ENCODE peak calls at places on chromosomes 5 and 9, in nine cellular contexts. N is HepG2, S is heart left ventricle, E is body of pancreas, H is mesothelial cell of epicardium, V is neural crest cell, I is endothelial cell, X is bronchial epithelial cell, R is IMR-90. Z is an unnamed sample.

GRCh38 chr9:35110327-35110758 is 5.3 kb downstream of the ATOSB start:
- DNase-seq in X (peak), E (no peak), N (no peak), I (no peak), S (no peak), R (peak), H (no peak), V (no peak), Z (peak)

GRCh38 chr9:108521063-108521462 is 334.7 kb downstream of the ACTL7B start:
- DNase-seq in V (no peak), S (no peak), H (no peak), I (no peak), R (peak), N (no peak), E (no peak), X (peak), Z (no peak)

GRCh38 chr5:95114305-95114704 is 170.6 kb downstream of the MCTP1 start:
- DNase-seq in I (no peak), X (no peak), V (no peak), N (no peak), R (no peak), E (no peak), H (no peak), S (no peak), Z (no peak)

GRCh38 chr5:80760178-80760577 is 105.4 kb upstream of the DHFR start:
- DNase-seq in V (no peak), H (no peak), X (no peak), I (no peak), R (no peak), N (no peak), S (no peak), E (no peak), Z (no peak)

GRCh38 chr5:36596756-36597155 is 9.7 kb upstream of the SLC1A3 start:
- DNase-seq in E (no peak), S (no peak), N (no peak), X (no peak), R (no peak), I (no peak), H (no peak), V (no peak), Z (no peak)

GRCh38 chr5:146050061-146050460 is 55.3 kb downstream of the PLAC8L1 start:
- DNase-seq in S (no peak), I (no peak), X (no peak), V (no peak), N (no peak), R (no peak), E (no peak), H (no peak), Z (no peak)

GRCh38 chr9:2781336-2781735 is 62.6 kb downstream of the PUM3 start:
- DNase-seq in R (no peak), X (no peak), I (no peak), N (no peak), V (no peak), E (no peak), H (no peak), S (no peak), Z (no peak)

GRCh38 chr9:110592075-110592830 is 12.7 kb upstream of the SVEP1 start:
- DNase-seq in I (no peak), R (peak), X (no peak), E (no peak), H (no peak), V (no peak), N (no peak), S (no peak), Z (no peak)

DNA sequence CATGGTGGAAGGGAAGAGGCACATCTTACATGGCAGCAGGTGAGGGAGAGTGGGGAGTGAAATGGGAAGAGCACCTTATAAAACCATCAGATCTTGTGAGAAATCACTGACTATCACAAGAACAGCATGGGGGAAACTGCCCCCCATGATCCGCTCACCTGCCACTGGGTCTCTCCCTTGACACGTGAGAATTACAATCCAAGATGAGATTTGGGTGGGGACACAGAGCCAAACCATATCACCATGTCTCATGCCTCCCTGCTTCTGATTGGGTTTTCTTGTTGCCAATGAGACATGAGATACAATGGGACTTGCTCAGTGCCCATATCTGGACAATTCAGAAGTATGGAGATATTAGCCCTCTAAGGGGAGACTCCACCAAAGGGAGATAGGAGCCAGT is 97.4 kb downstream of the TARS1 start:
- DNase-seq in E (no peak), R (no peak), S (no peak), X (no peak), I (no peak), H (no peak), N (no peak), V (no peak), Z (no peak)
- TF ChIP-seq CTCF in E (no peak), R (no peak), S (no peak), X (no peak), I (no peak), H (no peak), N (no peak), V (no peak), Z (no peak)

GRCh38 chr5:53035868-53036381 is 46.8 kb downstream of the ITGA2 start:
- DNase-seq in R (peak), N (no peak), I (peak), E (no peak), S (no peak), V (peak), H (no peak), X (peak), Z (peak)
- TF ChIP-seq CTCF in R (peak), N (peak), I (peak), E (no peak), S (no peak), V (peak), H (no peak), X (no peak), Z (peak)

DNA sequence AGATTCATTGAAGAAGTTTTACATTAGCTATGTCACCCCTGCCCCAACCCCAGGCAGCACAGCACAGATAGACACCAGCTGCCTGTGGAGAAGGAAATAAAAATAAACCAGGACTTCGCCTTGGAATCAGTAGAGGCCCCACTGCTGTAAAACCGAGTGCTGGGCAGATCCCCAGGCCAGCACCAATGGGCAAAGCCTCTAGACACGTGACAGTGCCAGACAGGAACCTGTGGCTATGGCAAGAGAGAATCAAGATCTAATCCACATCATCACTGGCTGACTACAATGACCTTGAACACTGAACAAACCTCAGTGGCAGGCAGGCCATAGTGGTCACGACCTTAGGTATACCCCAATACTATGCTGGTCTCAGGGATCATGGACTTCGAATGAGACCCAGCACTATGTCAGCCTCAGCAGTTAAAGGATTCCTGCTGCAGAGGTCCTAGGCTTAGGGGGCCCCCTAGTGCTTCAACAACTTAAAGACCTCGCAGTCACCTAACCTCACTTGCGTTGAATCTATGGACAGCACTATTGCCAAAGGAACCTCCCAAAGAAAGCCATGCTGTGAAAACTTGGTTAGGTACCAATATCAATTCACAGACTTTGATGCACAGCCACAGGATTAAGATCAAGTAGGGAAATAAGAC is 2118.6 kb upstream of the C9orf72 start:
- DNase-seq in I (peak), E (peak), H (no peak), V (peak), R (no peak), X (peak), N (peak), S (no peak), Z (peak)
- TF ChIP-seq CTCF in I (peak), E (no peak), H (no peak), V (peak), R (peak), X (peak), N (peak), S (no peak), Z (no peak)

DNA sequence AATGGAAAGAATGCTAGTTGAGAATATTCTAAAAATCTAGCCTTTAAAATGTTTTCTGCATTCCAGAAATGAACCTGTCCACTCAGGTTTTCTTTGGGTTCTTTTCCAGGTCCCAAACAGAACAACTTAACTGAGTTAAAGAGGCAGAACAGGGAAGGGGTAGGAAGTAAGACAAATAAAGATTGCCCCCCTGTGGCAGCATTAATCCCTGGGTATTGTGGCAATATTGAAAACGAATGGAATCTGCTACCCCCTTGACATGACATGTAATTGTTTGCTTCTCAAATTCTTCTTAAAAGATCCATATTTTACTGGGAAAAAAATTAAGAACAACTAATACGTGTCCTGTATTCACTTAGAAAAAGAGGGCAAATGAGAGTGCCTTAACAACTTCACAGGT is 9.3 kb upstream of the RBM22 start:
- DNase-seq in I (no peak), H (no peak), E (no peak), X (peak), R (no peak), S (no peak), N (no peak), V (no peak), Z (peak)
- TF ChIP-seq CTCF in I (no peak), H (no peak), E (peak), X (peak), R (peak), S (peak), N (peak), V (peak), Z (peak)

GRCh38 chr5:107607656-107608368 is 62.9 kb downstream of the EFNA5 start:
- DNase-seq in R (no peak), V (no peak), S (no peak), E (no peak), N (no peak), I (no peak), X (no peak), H (no peak), Z (no peak)
- TF ChIP-seq CTCF in R (no peak), V (no peak), S (no peak), E (no peak), N (no peak), I (no peak), X (no peak), H (no peak), Z (no peak)

DNA sequence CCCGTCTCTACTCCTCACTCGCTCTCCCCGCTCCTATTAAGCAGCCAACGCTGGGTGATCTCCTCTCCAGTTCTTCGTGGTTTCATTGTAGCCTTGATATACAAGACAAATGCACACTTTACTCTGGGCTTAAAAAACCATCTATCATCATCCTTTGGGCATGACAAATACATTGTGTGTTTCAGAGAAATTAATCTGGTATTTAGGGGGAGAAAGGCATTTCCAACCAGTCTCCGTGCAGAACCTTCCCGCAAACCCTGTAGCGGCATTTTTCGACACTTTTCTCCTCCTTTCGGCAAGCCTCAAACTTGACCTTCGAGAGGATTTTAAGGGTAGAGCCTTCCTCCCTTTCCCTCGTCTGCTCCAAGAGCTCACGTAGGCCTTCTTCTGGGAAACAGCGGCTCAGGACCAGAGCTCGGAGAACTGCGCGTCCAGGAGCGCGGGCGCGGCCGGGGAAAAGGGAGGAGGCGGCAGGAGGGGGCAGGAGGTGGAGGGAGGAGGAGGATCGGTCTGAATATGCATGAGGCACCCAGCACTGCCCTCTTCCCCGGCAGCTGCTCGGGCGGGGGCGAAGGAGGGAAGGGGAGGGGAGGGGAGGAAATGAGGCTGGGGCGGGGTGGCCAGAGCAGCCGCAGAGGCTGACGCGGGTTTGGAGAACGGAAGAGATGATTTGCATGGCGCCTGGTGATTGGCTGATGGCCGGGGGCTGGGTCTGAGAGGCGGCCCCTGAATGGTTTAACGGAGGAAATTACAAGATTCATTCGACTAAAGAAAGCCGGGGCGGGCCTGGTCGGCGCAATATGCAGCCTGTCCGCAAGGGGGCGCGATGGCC is 127.6 kb downstream of the TMEM161B start:
- DNase-seq in E (peak), S (peak), V (peak), I (peak), R (peak), H (peak), X (peak), N (peak), Z (peak)
- TF ChIP-seq CTCF in E (peak), S (peak), V (peak), I (peak), R (peak), H (peak), X (peak), N (peak), Z (peak)

GRCh38 chr5:74056789-74057164 is 430.8 kb downstream of the ARHGEF28 start:
- DNase-seq in V (no peak), N (peak), E (peak), R (peak), X (peak), H (no peak), I (no peak), S (no peak), Z (no peak)
- TF ChIP-seq CTCF in V (peak), N (peak), E (peak), R (peak), X (peak), H (no peak), I (no peak), S (peak), Z (no peak)

GRCh38 chr9:89996717-89997116 is 391.9 kb downstream of the GADD45G start:
- DNase-seq in X (no peak), N (peak), I (peak), H (no peak), E (no peak), R (no peak), V (no peak), S (no peak), Z (peak)
- TF ChIP-seq CTCF in X (no peak), N (no peak), I (no peak), H (no peak), E (no peak), R (no peak), V (no peak), S (no peak), Z (no peak)

GRCh38 chr5:134920848-134921575 is 16.1 kb downstream of the PCBD2 start:
- DNase-seq in S (no peak), H (no peak), V (no peak), I (no peak), N (no peak), X (no peak), R (no peak), E (no peak), Z (no peak)

GRCh38 chr5:134913795-134914194 is 8.9 kb downstream of the PCBD2 start:
- DNase-seq in X (peak), V (no peak), N (no peak), E (no peak), R (no peak), S (no peak), H (no peak), I (no peak), Z (no peak)

GRCh38 chr5:134913254-134913653 is 8.3 kb downstream of the PCBD2 start:
- DNase-seq in R (no peak), V (no peak), X (no peak), N (no peak), H (no peak), S (no peak), I (no peak), E (no peak), Z (no peak)

GRCh38 chr5:134911285-134912215 is 6.6 kb downstream of the PCBD2 start:
- DNase-seq in N (no peak), X (peak), S (no peak), V (no peak), E (no peak), I (no peak), H (no peak), R (no peak), Z (no peak)

DNA sequence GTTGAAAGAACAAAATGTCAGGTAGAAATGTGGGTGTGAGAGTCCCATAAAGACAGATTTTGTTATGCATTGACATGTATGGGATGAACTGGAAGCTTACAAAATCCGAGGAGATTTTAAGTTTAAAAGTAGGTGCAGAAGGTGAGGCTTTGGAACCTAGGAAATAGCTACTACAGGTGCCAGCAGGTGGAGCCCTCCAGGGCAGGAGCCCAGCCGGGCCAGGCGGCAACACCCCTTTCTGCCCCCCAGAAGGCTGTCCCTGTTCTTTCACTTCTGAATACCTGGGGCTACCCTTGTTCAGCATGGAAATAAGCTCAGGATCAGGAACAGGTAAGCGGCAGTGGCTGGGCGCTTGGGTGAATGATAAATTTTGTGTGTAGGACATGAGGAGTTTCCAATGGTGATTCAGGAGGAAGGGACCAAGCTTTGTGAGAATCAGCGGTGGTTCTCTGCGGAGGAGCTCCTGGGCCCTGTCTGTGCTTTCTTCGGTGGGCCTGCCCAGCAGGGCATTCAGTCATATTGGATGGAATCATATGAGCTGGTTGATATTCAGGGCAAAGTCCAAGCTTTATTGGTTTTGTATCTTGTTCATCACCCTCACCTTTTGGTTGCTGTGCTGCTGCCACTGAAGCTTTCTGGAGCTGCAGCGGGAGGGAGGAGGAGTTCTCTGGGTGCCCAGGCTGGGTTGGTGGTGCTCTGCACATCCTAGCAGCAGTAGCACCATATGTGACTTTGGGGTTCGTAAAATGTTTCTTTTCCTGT is 12.3 kb downstream of the PCBD2 start:
- DNase-seq in N (peak), S (no peak), R (no peak), E (no peak), X (peak), H (no peak), V (no peak), I (no peak), Z (peak)
- TF ChIP-seq CTCF in N (peak), S (no peak), R (peak), E (no peak), X (peak), H (no peak), V (peak), I (no peak), Z (peak)

GRCh38 chr9:5614192-5614591 is 14.7 kb upstream of the RIC1 start:
- DNase-seq in H (no peak), R (no peak), V (no peak), S (no peak), E (no peak), X (no peak), N (no peak), I (no peak), Z (no peak)

GRCh38 chr9:5612187-5612535 is 16.7 kb upstream of the RIC1 start:
- DNase-seq in I (no peak), X (no peak), R (no peak), N (no peak), S (no peak), V (no peak), H (no peak), E (no peak), Z (no peak)

GRCh38 chr9:5608298-5609254 is 20.3 kb upstream of the RIC1 start:
- DNase-seq in E (no peak), H (no peak), S (no peak), X (no peak), N (peak), I (no peak), V (no peak), R (no peak), Z (no peak)

GRCh38 chr9:5611321-5612186 is 17.4 kb upstream of the RIC1 start:
- DNase-seq in I (no peak), V (no peak), N (no peak), E (no peak), S (no peak), H (no peak), R (no peak), X (no peak), Z (no peak)

GRCh38 chr9:5610491-5610890 is 18.4 kb upstream of the RIC1 start:
- DNase-seq in H (no peak), S (no peak), E (no peak), R (no peak), X (no peak), I (no peak), V (no peak), N (no peak), Z (no peak)
- TF ChIP-seq CTCF in H (no peak), S (no peak), E (no peak), R (no peak), X (no peak), I (no peak), V (no peak), N (no peak), Z (no peak)